ENCODE peak calls at places on chromosome X, in seven cellular contexts. One of them, this sample, is unnamed.

GRCh38 chrX:12929701-12930100 is 23.3 kb downstream of the TLR8 start:
- DNase-seq in stomach: no peak
- DNase-seq in tibial nerve: no peak
- DNase-seq in heart left ventricle: no peak
- DNase-seq in IMR-90: peak
- DNase-seq in uterus: no peak
- DNase-seq in right lobe of liver: no peak
- DNase-seq in this sample: no peak

GRCh38 chrX:49876750-49877149 is 2.5 kb upstream of the USP27X start:
- DNase-seq in stomach: no peak
- DNase-seq in tibial nerve: no peak
- DNase-seq in heart left ventricle: no peak
- DNase-seq in IMR-90: peak
- DNase-seq in uterus: no peak
- DNase-seq in right lobe of liver: no peak
- DNase-seq in this sample: no peak

GRCh38 chrX:63754141-63754859 is 30.7 kb downstream of the ARHGEF9 start:
- DNase-seq in stomach: no peak
- DNase-seq in tibial nerve: no peak
- DNase-seq in heart left ventricle: peak
- DNase-seq in IMR-90: peak
- DNase-seq in uterus: no peak
- DNase-seq in right lobe of liver: peak
- DNase-seq in this sample: no peak

GRCh38 chrX:4175221-4175620 is 461.8 kb upstream of the PRKX start:
- DNase-seq in stomach: no peak
- DNase-seq in tibial nerve: no peak
- DNase-seq in heart left ventricle: no peak
- DNase-seq in IMR-90: no peak
- DNase-seq in uterus: no peak
- DNase-seq in right lobe of liver: no peak
- DNase-seq in this sample: no peak

GRCh38 chrX:46029777-46030176 is 515.4 kb downstream of the ZNF674 start:
- DNase-seq in stomach: no peak
- DNase-seq in tibial nerve: no peak
- DNase-seq in heart left ventricle: no peak
- DNase-seq in IMR-90: no peak
- DNase-seq in uterus: no peak
- DNase-seq in right lobe of liver: no peak
- DNase-seq in this sample: no peak

GRCh38 chrX:150544835-150545790 is 23.3 kb upstream of the MTM1 start:
- DNase-seq in stomach: no peak
- DNase-seq in tibial nerve: no peak
- DNase-seq in heart left ventricle: peak
- DNase-seq in IMR-90: no peak
- DNase-seq in uterus: no peak
- DNase-seq in right lobe of liver: no peak
- DNase-seq in this sample: no peak

GRCh38 chrX:116873678-116874077 is 410.9 kb upstream of the CT83 start:
- DNase-seq in stomach: no peak
- DNase-seq in tibial nerve: no peak
- DNase-seq in heart left ventricle: no peak
- DNase-seq in IMR-90: no peak
- DNase-seq in uterus: no peak
- DNase-seq in right lobe of liver: no peak
- DNase-seq in this sample: no peak

GRCh38 chrX:65551086-65551485 is 16.5 kb upstream of the LAS1L start:
- DNase-seq in stomach: no peak
- DNase-seq in tibial nerve: no peak
- DNase-seq in heart left ventricle: no peak
- DNase-seq in IMR-90: no peak
- DNase-seq in uterus: no peak
- DNase-seq in right lobe of liver: no peak
- DNase-seq in this sample: no peak

GRCh38 chrX:38312436-38312835 is 14.9 kb downstream of the RPGR start:
- DNase-seq in stomach: no peak
- DNase-seq in tibial nerve: no peak
- DNase-seq in heart left ventricle: no peak
- DNase-seq in IMR-90: peak
- DNase-seq in uterus: no peak
- DNase-seq in right lobe of liver: no peak
- DNase-seq in this sample: no peak

GRCh38 chrX:19225906-19226305 is 103.6 kb upstream of the ADGRG2 start:
- DNase-seq in stomach: no peak
- DNase-seq in tibial nerve: no peak
- DNase-seq in heart left ventricle: no peak
- DNase-seq in IMR-90: peak
- DNase-seq in uterus: no peak
- DNase-seq in right lobe of liver: no peak
- DNase-seq in this sample: no peak

GRCh38 chrX:40471965-40472648 is 108.7 kb upstream of the ATP6AP2 start:
- DNase-seq in stomach: peak
- DNase-seq in tibial nerve: no peak
- DNase-seq in heart left ventricle: peak
- DNase-seq in IMR-90: peak
- DNase-seq in uterus: peak
- DNase-seq in right lobe of liver: no peak
- DNase-seq in this sample: no peak
- TF ChIP-seq POLR2A in stomach: no peak
- TF ChIP-seq POLR2A in tibial nerve: no peak
- TF ChIP-seq POLR2A in heart left ventricle: no peak
- TF ChIP-seq POLR2A in IMR-90: no peak
- TF ChIP-seq POLR2A in uterus: no peak
- TF ChIP-seq POLR2A in right lobe of liver: no peak
- TF ChIP-seq POLR2A in this sample: no peak

GRCh38 chrX:109679820-109680219 is 53.2 kb downstream of the ACSL4 start:
- DNase-seq in stomach: no peak
- DNase-seq in tibial nerve: no peak
- DNase-seq in heart left ventricle: no peak
- DNase-seq in IMR-90: peak
- DNase-seq in uterus: no peak
- DNase-seq in right lobe of liver: no peak
- DNase-seq in this sample: no peak

GRCh38 chrX:109685656-109686078 is 47.4 kb downstream of the ACSL4 start:
- DNase-seq in stomach: no peak
- DNase-seq in tibial nerve: no peak
- DNase-seq in heart left ventricle: no peak
- DNase-seq in IMR-90: no peak
- DNase-seq in uterus: no peak
- DNase-seq in right lobe of liver: no peak
- DNase-seq in this sample: no peak

GRCh38 chrX:109684136-109684535 is 48.9 kb downstream of the ACSL4 start:
- DNase-seq in stomach: no peak
- DNase-seq in tibial nerve: no peak
- DNase-seq in heart left ventricle: no peak
- DNase-seq in IMR-90: peak
- DNase-seq in uterus: no peak
- DNase-seq in right lobe of liver: no peak
- DNase-seq in this sample: no peak

DNA sequence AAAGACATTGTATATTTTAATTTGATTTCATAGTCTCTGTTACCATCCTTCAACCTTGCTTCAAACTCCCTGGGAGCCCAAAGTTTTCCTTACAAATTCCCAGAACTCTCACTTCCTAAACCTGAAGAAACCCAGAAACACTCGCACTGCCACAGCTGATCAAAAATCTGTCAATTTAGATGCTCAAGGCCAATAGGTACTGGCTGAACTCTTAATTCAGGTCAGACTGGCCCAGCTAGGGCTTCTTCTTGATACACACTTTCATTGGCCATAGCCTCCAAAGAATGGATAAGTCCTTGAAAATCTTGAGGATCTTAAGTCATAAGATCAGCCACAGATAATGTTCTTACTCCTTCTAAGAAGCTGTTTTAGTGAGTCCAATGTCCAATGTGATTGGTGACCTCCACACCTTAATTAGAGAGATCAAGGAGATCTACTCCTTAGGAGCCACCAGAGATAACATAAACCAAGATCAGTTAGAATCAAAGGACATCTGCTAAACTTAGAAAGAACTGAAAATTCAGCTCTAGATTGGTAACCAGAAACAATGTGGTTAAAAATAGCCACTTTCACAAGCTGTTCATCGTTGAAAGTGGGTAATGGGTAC is 51.5 kb downstream of the ACSL4 start:
- DNase-seq in stomach: no peak
- DNase-seq in tibial nerve: no peak
- DNase-seq in heart left ventricle: no peak
- DNase-seq in IMR-90: no peak
- DNase-seq in uterus: no peak
- DNase-seq in right lobe of liver: no peak
- DNase-seq in this sample: no peak
- H3K4me3 ChIP-seq in stomach: no peak
- H3K4me3 ChIP-seq in tibial nerve: no peak
- H3K4me3 ChIP-seq in heart left ventricle: no peak
- H3K4me3 ChIP-seq in IMR-90: no peak
- H3K4me3 ChIP-seq in uterus: no peak
- H3K4me3 ChIP-seq in right lobe of liver: no peak
- H3K4me3 ChIP-seq in this sample: no peak

GRCh38 chrX:107725761-107726555 is 49.6 kb downstream of the TSC22D3 start:
- DNase-seq in stomach: no peak
- DNase-seq in tibial nerve: no peak
- DNase-seq in heart left ventricle: no peak
- DNase-seq in IMR-90: no peak
- DNase-seq in uterus: no peak
- DNase-seq in right lobe of liver: no peak
- DNase-seq in this sample: peak
- H3K27ac ChIP-seq in stomach: peak
- H3K27ac ChIP-seq in tibial nerve: peak
- H3K27ac ChIP-seq in heart left ventricle: no peak
- H3K27ac ChIP-seq in IMR-90: no peak
- H3K27ac ChIP-seq in uterus: peak
- H3K27ac ChIP-seq in right lobe of liver: peak
- H3K27ac ChIP-seq in this sample: peak

GRCh38 chrX:54442790-54443189 is 2.6 kb downstream of the TSR2 start:
- DNase-seq in stomach: no peak
- DNase-seq in tibial nerve: no peak
- DNase-seq in heart left ventricle: no peak
- DNase-seq in IMR-90: no peak
- DNase-seq in uterus: no peak
- DNase-seq in right lobe of liver: no peak
- DNase-seq in this sample: no peak

GRCh38 chrX:54446084-54446483 is 5.9 kb downstream of the TSR2 start:
- DNase-seq in stomach: no peak
- DNase-seq in tibial nerve: no peak
- DNase-seq in heart left ventricle: no peak
- DNase-seq in IMR-90: no peak
- DNase-seq in uterus: no peak
- DNase-seq in right lobe of liver: no peak
- DNase-seq in this sample: no peak

GRCh38 chrX:54444752-54445151 is 4.5 kb downstream of the TSR2 start:
- DNase-seq in stomach: no peak
- DNase-seq in tibial nerve: no peak
- DNase-seq in heart left ventricle: no peak
- DNase-seq in IMR-90: no peak
- DNase-seq in uterus: no peak
- DNase-seq in right lobe of liver: no peak
- DNase-seq in this sample: no peak

GRCh38 chrX:54435121-54435520 is 5.1 kb upstream of the TSR2 start:
- DNase-seq in stomach: no peak
- DNase-seq in tibial nerve: no peak
- DNase-seq in heart left ventricle: no peak
- DNase-seq in IMR-90: no peak
- DNase-seq in uterus: no peak
- DNase-seq in right lobe of liver: no peak
- DNase-seq in this sample: no peak

DNA sequence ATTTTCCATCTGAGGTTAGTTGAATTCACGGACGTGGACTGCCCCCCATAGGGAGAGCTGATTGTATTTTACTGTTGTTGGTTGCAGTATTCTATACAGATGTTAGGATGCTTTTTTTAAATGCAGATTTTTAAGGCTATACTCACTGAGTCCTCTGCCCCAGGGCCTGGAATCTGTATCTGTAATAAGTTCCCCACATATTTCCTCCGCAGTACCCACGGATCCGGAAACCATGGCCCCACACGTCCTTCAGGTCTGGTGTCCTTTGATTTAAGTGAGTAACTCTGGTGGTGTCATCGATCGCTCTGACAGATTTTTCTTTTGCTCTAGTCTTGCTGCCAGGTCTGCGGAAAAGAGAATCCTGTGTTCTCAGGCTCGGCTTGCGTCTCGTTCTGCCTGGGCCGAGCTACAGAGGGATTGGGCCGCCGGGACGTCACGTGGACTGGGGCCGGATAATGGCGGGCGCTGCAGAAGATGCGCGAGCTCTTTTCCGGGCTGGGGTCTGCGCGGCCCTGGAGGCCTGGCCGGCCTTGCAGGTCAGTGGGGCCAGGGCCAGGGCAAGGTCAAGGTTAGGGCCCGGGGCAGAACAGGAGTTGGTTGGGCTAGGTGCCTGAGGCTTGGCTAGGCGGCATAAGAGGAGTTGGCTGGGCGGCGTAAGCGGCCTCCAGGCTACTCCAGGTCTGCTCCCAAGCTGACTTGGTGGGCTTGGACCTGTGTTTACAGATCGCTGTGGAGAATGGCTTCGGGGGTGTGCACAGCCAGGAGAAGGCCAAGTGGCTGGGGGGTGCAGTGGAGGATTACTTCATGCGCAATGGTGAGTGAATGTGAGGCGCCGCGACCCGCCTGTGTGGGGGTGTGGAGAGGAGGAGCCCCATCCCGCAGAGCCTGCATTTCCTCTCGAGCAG is at the start of gene TSR2:
- DNase-seq in stomach: peak
- DNase-seq in tibial nerve: peak
- DNase-seq in heart left ventricle: peak
- DNase-seq in IMR-90: peak
- DNase-seq in uterus: peak
- DNase-seq in right lobe of liver: peak
- DNase-seq in this sample: peak
- TF ChIP-seq POLR2A in stomach: no peak
- TF ChIP-seq POLR2A in tibial nerve: peak
- TF ChIP-seq POLR2A in heart left ventricle: no peak
- TF ChIP-seq POLR2A in IMR-90: no peak
- TF ChIP-seq POLR2A in uterus: peak
- TF ChIP-seq POLR2A in right lobe of liver: peak
- TF ChIP-seq POLR2A in this sample: peak

DNA sequence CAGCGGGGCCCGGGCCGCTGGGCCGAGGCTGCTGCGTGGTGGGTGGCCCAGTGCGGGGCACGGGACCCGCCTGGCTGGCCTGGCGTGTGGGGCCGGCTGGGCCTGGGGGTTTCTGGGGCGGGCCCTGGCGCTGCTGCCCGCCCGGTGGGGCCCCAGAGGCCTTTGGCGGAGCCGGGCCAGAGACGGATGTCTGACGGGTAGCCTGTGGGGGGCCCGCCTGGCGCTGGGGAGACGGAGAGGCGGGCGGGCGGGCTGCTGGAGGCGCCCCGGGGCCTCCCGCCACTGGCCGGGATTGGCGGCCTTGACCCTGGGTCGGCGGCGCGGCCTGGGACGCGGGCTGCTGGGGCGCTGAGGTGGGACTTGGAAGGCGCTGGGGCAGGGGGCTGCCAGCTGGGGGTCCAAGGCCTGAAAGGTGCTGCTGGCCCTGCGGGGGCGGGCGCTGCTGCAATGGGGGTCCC is 8.1 kb upstream of the TIMP1 start:
- DNase-seq in stomach: no peak
- DNase-seq in tibial nerve: no peak
- DNase-seq in heart left ventricle: no peak
- DNase-seq in IMR-90: no peak
- DNase-seq in uterus: no peak
- DNase-seq in right lobe of liver: no peak
- DNase-seq in this sample: no peak
- H3K4me3 ChIP-seq in stomach: peak
- H3K4me3 ChIP-seq in tibial nerve: peak
- H3K4me3 ChIP-seq in heart left ventricle: peak
- H3K4me3 ChIP-seq in IMR-90: no peak
- H3K4me3 ChIP-seq in uterus: peak
- H3K4me3 ChIP-seq in right lobe of liver: no peak
- H3K4me3 ChIP-seq in this sample: no peak

GRCh38 chrX:1925053-1925481 is 310.2 kb downstream of the ASMT start:
- DNase-seq in stomach: no peak
- DNase-seq in tibial nerve: no peak
- DNase-seq in heart left ventricle: no peak
- DNase-seq in IMR-90: no peak
- DNase-seq in uterus: no peak
- DNase-seq in right lobe of liver: no peak
- DNase-seq in this sample: no peak
- H3K27ac ChIP-seq in stomach: no peak
- H3K27ac ChIP-seq in tibial nerve: no peak
- H3K27ac ChIP-seq in heart left ventricle: no peak
- H3K27ac ChIP-seq in IMR-90: no peak
- H3K27ac ChIP-seq in uterus: no peak
- H3K27ac ChIP-seq in right lobe of liver: no peak
- H3K27ac ChIP-seq in this sample: no peak

This sample was measured in adrenal gland.